ENCODE peak calls at places on chromosomes 6 and 20, in ten cellular contexts. I, P, S, F, Z, H, U, L, N and G are unnamed samples.

GRCh38 chr20:5085380-5085779 is 34.4 kb downstream of the PCNA start:
- DNase-seq in I (no peak), P (no peak), S (no peak), F (no peak), Z (no peak), H (peak; percentile 22), U (no peak), L (no peak), N (no peak), G (no peak)

GRCh38 chr20:25195962-25196700 is 619 bp downstream of the ENTPD6 start:
- DNase-seq in I (peak; percentile 34), P (no peak), S (peak; percentile 29), F (peak; percentile 49), Z (no peak), H (peak; percentile 55), U (peak; percentile 25), L (peak; percentile 56), N (peak; percentile 56), G (peak; percentile 3)

GRCh38 chr6:108732101-108732870 is 115.9 kb upstream of the ARMC2 start:
- DNase-seq in I (peak; percentile 59), P (no peak), S (no peak), F (no peak), Z (no peak), H (no peak), U (no peak), L (no peak), N (no peak), G (peak; percentile 57)

GRCh38 chr20:59819496-59820203 is 113.8 kb downstream of the SYCP2 start:
- DNase-seq in I (no peak), P (no peak), S (no peak), F (no peak), Z (no peak), H (no peak), U (no peak), L (no peak), N (no peak), G (no peak)

GRCh38 chr6:36289281-36290018 is 19.6 kb downstream of the PNPLA1 start:
- DNase-seq in I (no peak), P (no peak), S (no peak), F (peak; percentile 52), Z (no peak), H (no peak), U (no peak), L (no peak), N (no peak), G (peak; percentile 43)

GRCh38 chr6:134714679-134715078 is 235.2 kb downstream of the ALDH8A1 start:
- DNase-seq in I (peak; percentile 29), P (peak; percentile 88), S (no peak), F (no peak), Z (no peak), H (no peak), U (peak; percentile 33), L (no peak), N (no peak), G (peak; percentile 76)

GRCh38 chr6:109687271-109687721 is 3.7 kb downstream of the AK9 start:
- DNase-seq in I (peak; percentile 96), P (peak; percentile 91), S (no peak), F (no peak), Z (no peak), H (peak; percentile 19), U (no peak), L (no peak), N (no peak), G (peak; percentile 31)

GRCh38 chr6:37620519-37620918 is 77.2 kb downstream of the MDGA1 start:
- DNase-seq in I (no peak), P (no peak), S (no peak), F (no peak), Z (no peak), H (no peak), U (no peak), L (no peak), N (no peak), G (no peak)

GRCh38 chr6:41055149-41055548 is 2.1 kb downstream of the APOBEC2 start:
- DNase-seq in I (no peak), P (no peak), S (no peak), F (no peak), Z (no peak), H (no peak), U (peak; percentile 26), L (no peak), N (no peak), G (no peak)

GRCh38 chr6:42316981-42317380 is 99.3 kb upstream of the MRPS10 start:
- DNase-seq in I (no peak), P (no peak), S (no peak), F (no peak), Z (no peak), H (no peak), U (no peak), L (no peak), N (no peak), G (no peak)

GRCh38 chr6:116522896-116523295 is 11.5 kb downstream of the CALHM5 start:
- DNase-seq in I (no peak), P (no peak), S (no peak), F (no peak), Z (no peak), H (no peak), U (no peak), L (no peak), N (no peak), G (no peak)

GRCh38 chr20:1034420-1034799 is 32.3 kb upstream of the RSPO4 start:
- DNase-seq in I (peak; percentile 8), P (no peak), S (no peak), F (no peak), Z (no peak), H (no peak), U (no peak), L (no peak), N (no peak), G (no peak)

GRCh38 chr6:74181471-74181870 is 485.5 kb downstream of the CD109 start:
- DNase-seq in I (no peak), P (no peak), S (no peak), F (no peak), Z (no peak), H (no peak), U (no peak), L (no peak), N (no peak), G (no peak)

GRCh38 chr6:70956451-70957283 is at the start of gene B3GAT2:
- DNase-seq in I (no peak), P (peak; percentile 28), S (no peak), F (peak; percentile 47), Z (no peak), H (no peak), U (no peak), L (no peak), N (peak; percentile 66), G (peak; percentile 32)

GRCh38 chr6:126112171-126112632 is 125.9 kb downstream of the TRMT11 start:
- DNase-seq in I (peak; percentile 40), P (peak; percentile 30), S (no peak), F (no peak), Z (no peak), H (no peak), U (no peak), L (no peak), N (no peak), G (peak; percentile 2)